ENCODE peak calls at places on chromosomes 1 and 21, in six cellular contexts. C, I, Q, S, U and M are unnamed samples.

GRCh38 chr1:198030682-198031081 is 113.5 kb downstream of the LHX9 start:
- DNase-seq in C (no peak), I (peak), Q (no peak), S (no peak), U (no peak), M (peak)

GRCh38 chr1:119670898-119671297 is 22.8 kb upstream of the ZNF697 start:
- DNase-seq in C (no peak), I (no peak), Q (no peak), S (no peak), U (no peak), M (no peak)

GRCh38 chr1:70420320-70420719 is 9.3 kb downstream of the CTH start:
- DNase-seq in C (no peak), I (no peak), Q (no peak), S (no peak), U (peak), M (no peak)

GRCh38 chr1:110952031-110952430 is 11.7 kb downstream of the LRIF1 start:
- DNase-seq in C (no peak), I (no peak), Q (no peak), S (no peak), U (no peak), M (no peak)

GRCh38 chr1:20499105-20499504 is 8.8 kb downstream of the MUL1 start:
- DNase-seq in C (no peak), I (no peak), Q (peak), S (no peak), U (no peak), M (no peak)

GRCh38 chr1:33659641-33660040 is 187.2 kb downstream of the ZSCAN20 start:
- DNase-seq in C (no peak), I (no peak), Q (no peak), S (no peak), U (no peak), M (no peak)

GRCh38 chr1:66371233-66372005 is 162.5 kb upstream of the SGIP1 start:
- DNase-seq in C (no peak), I (peak), Q (no peak), S (no peak), U (no peak), M (no peak)

GRCh38 chr1:2174348-2175054 is 20.1 kb downstream of the FAAP20 start:
- DNase-seq in C (peak), I (peak), Q (peak), S (peak), U (peak), M (peak)

GRCh38 chr21:38807987-38808386 is 2.3 kb downstream of the ETS2 start:
- DNase-seq in C (no peak), I (no peak), Q (no peak), S (peak), U (no peak), M (no peak)
- H3K4me3 ChIP-seq in C (no peak), I (peak), Q (peak), S (peak), U (peak), M (peak)

GRCh38 chr21:29078884-29079765 is 5.7 kb upstream of the CCT8 start:
- DNase-seq in C (peak), I (no peak), Q (no peak), S (peak), U (no peak), M (peak)

GRCh38 chr21:29077651-29078090 is 4.2 kb upstream of the CCT8 start:
- DNase-seq in C (no peak), I (peak), Q (no peak), S (peak), U (peak), M (no peak)

GRCh38 chr21:29083306-29083705 is 9.9 kb upstream of the CCT8 start:
- DNase-seq in C (no peak), I (no peak), Q (no peak), S (no peak), U (no peak), M (no peak)

GRCh38 chr21:29082416-29082815 is 9.0 kb upstream of the CCT8 start:
- DNase-seq in C (no peak), I (no peak), Q (no peak), S (peak), U (no peak), M (no peak)

DNA sequence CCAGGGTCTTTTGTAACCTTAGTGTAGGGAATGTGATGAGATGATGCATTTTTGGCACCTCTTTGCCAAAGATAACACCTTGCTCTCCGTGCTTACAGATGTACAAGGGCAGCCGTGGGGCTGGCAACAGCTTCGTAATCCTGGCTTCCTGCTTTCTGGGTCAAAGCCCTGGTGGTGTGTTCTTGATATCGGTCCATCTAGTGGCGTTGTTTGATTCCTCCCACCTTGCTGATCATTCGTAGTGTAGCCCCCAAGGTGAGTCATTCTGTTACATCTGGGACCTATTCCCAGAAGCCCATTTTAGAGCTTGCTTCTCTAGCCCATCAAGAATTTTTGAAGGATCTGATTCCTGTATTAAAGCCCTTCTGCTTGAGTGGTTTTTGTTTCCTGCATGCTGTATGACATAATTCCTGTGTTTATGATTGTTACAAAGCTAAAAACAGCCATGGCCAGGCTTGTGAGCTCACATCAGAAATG is 7.0 kb upstream of the CCT8 start:
- DNase-seq in C (peak), I (no peak), Q (no peak), S (no peak), U (no peak), M (peak)
- H3K4me3 ChIP-seq in C (no peak), I (no peak), Q (no peak), S (no peak), U (no peak), M (no peak)

GRCh38 chr1:14630986-14631385 is 32.5 kb downstream of the KAZN start:
- DNase-seq in C (no peak), I (no peak), Q (no peak), S (no peak), U (no peak), M (no peak)
- H3K4me3 ChIP-seq in C (no peak), I (no peak), Q (no peak), S (no peak), U (no peak), M (no peak)

DNA sequence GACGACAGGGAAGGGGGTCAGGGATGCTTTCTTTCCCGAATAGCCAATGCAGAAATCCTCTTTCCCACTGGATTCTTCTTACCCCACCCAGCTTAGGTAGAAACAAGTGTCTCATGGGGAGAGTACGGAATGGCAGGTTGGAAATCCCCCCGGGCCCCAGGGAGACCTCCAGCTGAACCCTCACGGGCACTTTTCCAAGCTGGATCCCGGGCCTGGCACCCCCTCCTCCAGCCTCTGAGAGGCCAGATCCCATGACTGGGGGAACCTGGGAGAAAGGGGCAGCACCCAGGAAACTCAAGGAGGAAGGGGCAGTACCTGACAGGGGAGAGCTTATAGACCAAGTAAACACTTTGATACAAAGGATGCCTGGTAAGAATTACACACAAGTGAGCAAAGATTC is 1.3 kb downstream of the PKP1 start:
- DNase-seq in C (no peak), I (no peak), Q (no peak), S (no peak), U (no peak), M (no peak)
- H3K4me3 ChIP-seq in C (no peak), I (no peak), Q (no peak), S (no peak), U (no peak), M (no peak)

GRCh38 chr1:218350909-218351616 is 5.9 kb downstream of the TGFB2 start:
- DNase-seq in C (peak), I (peak), Q (no peak), S (no peak), U (no peak), M (peak)
- H3K4me3 ChIP-seq in C (peak), I (peak), Q (peak), S (no peak), U (no peak), M (peak)

DNA sequence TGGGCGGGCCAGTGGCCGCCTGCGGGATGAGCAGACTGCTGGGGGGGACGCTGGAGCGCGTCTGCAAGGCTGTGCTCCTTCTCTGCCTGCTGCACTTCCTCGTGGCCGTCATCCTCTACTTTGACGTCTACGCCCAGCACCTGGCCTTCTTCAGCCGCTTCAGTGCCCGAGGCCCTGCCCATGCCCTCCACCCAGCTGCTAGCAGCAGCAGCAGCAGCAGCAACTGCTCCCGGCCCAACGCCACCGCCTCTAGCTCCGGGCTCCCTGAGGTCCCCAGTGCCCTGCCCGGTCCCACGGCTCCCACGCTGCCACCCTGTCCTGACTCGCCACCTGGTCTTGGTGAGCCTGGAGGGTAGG is 2.1 kb downstream of the B4GALT2 start:
- DNase-seq in C (no peak), I (no peak), Q (no peak), S (peak), U (no peak), M (no peak)
- H3K4me3 ChIP-seq in C (no peak), I (no peak), Q (no peak), S (no peak), U (no peak), M (no peak)

GRCh38 chr21:25563399-25564116 is 43.7 kb downstream of the MRPL39 start:
- DNase-seq in C (peak), I (no peak), Q (no peak), S (no peak), U (no peak), M (no peak)
- H3K4me3 ChIP-seq in C (peak), I (no peak), Q (no peak), S (no peak), U (no peak), M (peak)

GRCh38 chr1:153568367-153569099 is 2.9 kb upstream of the S100A2 start:
- DNase-seq in C (peak), I (peak), Q (peak), S (peak), U (peak), M (peak)
- H3K4me3 ChIP-seq in C (peak), I (no peak), Q (peak), S (no peak), U (peak), M (no peak)